ENCODE peak calls at places on chromosomes 7 and 10, in four cellular contexts. W, A, D and M are unnamed samples.

GRCh38 chr7:1843271-1843861 is 173.3 kb downstream of the ELFN1 start:
- DNase-seq in D (no peak), A (no peak), W (no peak), M (no peak)

GRCh38 chr7:42283553-42283952 is 46.5 kb upstream of the GLI3 start:
- DNase-seq in W (no peak), D (no peak), A (no peak), M (no peak)

GRCh38 chr10:75772153-75772887 is 340.9 kb downstream of the LRMDA start:
- DNase-seq in W (no peak), A (no peak), D (no peak), M (no peak)

GRCh38 chr7:30929686-30930085 is 18.0 kb downstream of the AQP1 start:
- DNase-seq in W (no peak), A (peak), D (peak), M (no peak)

GRCh38 chr7:158050441-158051371 is 536.9 kb downstream of the PTPRN2 start:
- DNase-seq in W (no peak), A (no peak), D (no peak), M (no peak)

GRCh38 chr10:47317251-47317650 is 5.0 kb upstream of the GDF2 start:
- DNase-seq in D (no peak), A (no peak), W (no peak), M (no peak)

GRCh38 chr7:11332865-11333228 is 359.2 kb downstream of the PHF14 start:
- DNase-seq in D (no peak), A (no peak), W (no peak), M (no peak)

GRCh38 chr10:116899626-116900025 is 50.3 kb downstream of the ENO4 start:
- DNase-seq in D (no peak), A (no peak), W (no peak), M (no peak)

GRCh38 chr7:76426246-76426645 is 1.5 kb downstream of the ZP3 start:
- DNase-seq in A (no peak), W (no peak), D (no peak), M (no peak)

GRCh38 chr7:55774327-55775050 is 88.1 kb downstream of the SEPTIN14 start:
- DNase-seq in W (no peak), A (no peak), D (peak), M (no peak)

GRCh38 chr7:148527717-148528168 is 62.8 kb upstream of the C7orf33 start:
- DNase-seq in A (peak), D (peak), W (peak), M (peak)

GRCh38 chr7:129279757-129280156 is 54.9 kb downstream of the AHCYL2 start:
- DNase-seq in A (no peak), W (no peak), D (no peak), M (no peak)

GRCh38 chr7:897771-898376 is 21.5 kb downstream of the GET4 start:
- DNase-seq in D (peak), A (no peak), W (no peak), M (no peak)

GRCh38 chr10:92997620-92998019 is 63.0 kb upstream of the CYP26C1 start:
- DNase-seq in W (no peak), D (no peak), A (no peak), M (no peak)

GRCh38 chr10:70283445-70284399 is at the start of gene NPFFR1:
- DNase-seq in A (no peak), W (no peak), D (peak), M (no peak)

GRCh38 chr10:37067576-37067975 is 57.8 kb upstream of the ANKRD30A start:
- DNase-seq in W (no peak), D (no peak), A (no peak), M (no peak)

GRCh38 chr7:63070696-63071095 is 928.0 kb upstream of the ZNF722 start:
- DNase-seq in D (no peak), W (no peak), A (no peak), M (no peak)

GRCh38 chr10:77925795-77926565 is 575 bp downstream of the DLG5 start:
- DNase-seq in W (no peak), D (peak), A (no peak), M (no peak)

GRCh38 chr10:132542086-132542775 is 4.6 kb downstream of the INPP5A start:
- DNase-seq in W (no peak), A (no peak), D (peak), M (no peak)

GRCh38 chr10:77508076-77508475 is 129.5 kb downstream of the KCNMA1 start:
- DNase-seq in A (no peak), W (no peak), D (no peak), M (no peak)

GRCh38 chr7:39547336-39547735 is 18.9 kb upstream of the YAE1 start:
- DNase-seq in W (no peak), D (no peak), A (no peak), M (no peak)

GRCh38 chr10:129605266-129605985 is 138.4 kb downstream of the MGMT start:
- DNase-seq in A (no peak), W (peak), D (no peak), M (no peak)

GRCh38 chr10:51759896-51760534 is 60.6 kb upstream of the CSTF2T start:
- DNase-seq in W (no peak), D (no peak), A (no peak), M (no peak)

GRCh38 chr10:102597131-102597891 is 47.0 kb upstream of the TRIM8 start:
- DNase-seq in W (no peak), D (no peak), A (no peak), M (peak)

GRCh38 chr10:114471906-114472873 is 67.9 kb upstream of the AFAP1L2 start:
- DNase-seq in A (no peak), D (no peak), W (no peak), M (peak)

DNA sequence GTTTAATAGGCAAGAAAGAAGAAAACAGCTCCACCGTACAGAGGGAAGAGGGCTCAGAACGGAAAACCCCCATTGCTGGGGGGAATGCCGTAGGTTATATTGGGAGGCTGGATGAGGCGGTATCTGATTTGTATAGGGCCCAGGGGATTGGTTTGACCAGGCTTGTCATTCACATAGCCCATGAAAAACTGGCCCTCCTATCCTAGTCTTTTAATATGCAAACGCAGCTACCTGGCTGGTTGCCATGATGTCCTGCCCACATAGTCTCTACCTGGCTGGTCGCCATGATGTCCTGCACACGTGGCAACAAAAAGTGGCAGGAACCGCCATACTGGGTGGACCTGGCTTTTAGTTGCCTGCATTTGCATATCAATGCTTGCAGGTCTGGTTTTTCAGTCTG is 84.7 kb downstream of the AUTS2 start:
- DNase-seq in D (no peak), W (no peak), A (no peak), M (no peak)
- TF ChIP-seq NFIC in D (no peak), W (no peak), A (no peak), M (no peak)

GRCh38 chr7:126637538-126637937 is 615.2 kb downstream of the GRM8 start:
- DNase-seq in W (no peak), A (no peak), D (peak), M (no peak)
- TF ChIP-seq NFIC in W (no peak), A (no peak), D (no peak), M (no peak)

GRCh38 chr7:77538908-77539212 is 1.8 kb downstream of the PTPN12 start:
- DNase-seq in A (no peak), W (no peak), D (no peak), M (no peak)

GRCh38 chr7:77536413-77537135 is 521 bp upstream of the PTPN12 start:
- DNase-seq in D (peak), A (peak), W (peak), M (peak)

GRCh38 chr7:77537136-77537594 is at the start of gene PTPN12:
- DNase-seq in A (no peak), W (no peak), D (no peak), M (no peak)

GRCh38 chr7:77537595-77538185 is 595 bp downstream of the PTPN12 start:
- DNase-seq in A (peak), W (no peak), D (peak), M (peak)

DNA sequence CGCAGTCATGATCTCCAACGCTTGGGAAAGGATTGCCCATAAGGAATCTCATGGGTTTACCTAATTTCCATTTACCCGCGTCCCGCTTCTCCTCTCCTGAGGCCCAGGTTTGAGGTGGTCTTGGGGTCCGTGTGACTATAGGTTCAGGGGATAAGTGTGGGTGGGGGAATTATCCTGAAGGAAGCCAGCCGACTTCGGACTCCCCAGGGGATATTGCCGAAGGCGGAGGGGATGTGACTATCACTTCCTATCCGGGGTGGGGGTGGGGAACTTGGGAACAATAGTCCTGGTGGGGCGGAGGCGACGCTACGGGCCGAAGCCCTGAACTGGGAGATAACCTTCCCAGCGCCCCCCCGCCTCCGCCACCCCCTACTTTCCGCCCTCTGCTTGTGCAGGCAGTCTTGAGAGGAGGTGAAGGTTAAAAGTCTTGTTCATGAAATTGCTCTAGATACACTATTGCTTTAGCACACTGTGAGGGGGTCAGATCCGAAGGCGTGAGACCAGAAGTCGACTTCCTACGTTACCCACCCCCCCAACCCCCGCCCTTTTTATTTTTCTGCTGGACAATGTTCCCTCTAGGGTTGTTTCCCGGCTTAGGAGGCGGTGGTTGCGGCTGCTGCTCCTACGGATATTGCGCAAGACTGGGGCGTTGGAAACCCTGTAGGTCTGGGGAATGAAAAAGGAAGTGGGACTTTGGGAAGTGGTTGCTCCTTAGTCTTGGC is 1.3 kb downstream of the PTPN12 start:
- DNase-seq in W (no peak), D (peak), A (peak), M (peak)
- TF ChIP-seq NFIC in W (no peak), D (no peak), A (no peak), M (peak)

GRCh38 chr7:105587899-105588690 is 6.8 kb upstream of the EFCAB10 start:
- DNase-seq in A (no peak), D (peak), W (no peak), M (no peak)

GRCh38 chr7:105589221-105590077 is 8.2 kb upstream of the EFCAB10 start:
- DNase-seq in D (peak), A (no peak), W (peak), M (peak)

GRCh38 chr7:105590793-105591192 is 9.5 kb upstream of the EFCAB10 start:
- DNase-seq in A (no peak), D (no peak), W (no peak), M (no peak)

GRCh38 chr7:105594034-105594433 is 12.7 kb upstream of the EFCAB10 start:
- DNase-seq in A (no peak), D (no peak), W (no peak), M (no peak)

GRCh38 chr7:105591522-105591921 is 10.2 kb upstream of the EFCAB10 start:
- DNase-seq in A (no peak), D (no peak), W (no peak), M (no peak)
- TF ChIP-seq NFIC in A (no peak), D (no peak), W (no peak), M (no peak)

GRCh38 chr10:62710182-62710581 is 94.3 kb upstream of the ADO start:
- DNase-seq in W (no peak), D (no peak), A (no peak), M (no peak)

GRCh38 chr10:62709200-62709599 is 95.3 kb upstream of the ADO start:
- DNase-seq in D (no peak), W (no peak), A (no peak), M (no peak)

GRCh38 chr10:62708569-62708968 is 96.0 kb upstream of the ADO start:
- DNase-seq in A (no peak), W (peak), D (no peak), M (no peak)

GRCh38 chr10:62707810-62708209 is 96.7 kb upstream of the ADO start:
- DNase-seq in D (no peak), W (peak), A (no peak), M (no peak)

DNA sequence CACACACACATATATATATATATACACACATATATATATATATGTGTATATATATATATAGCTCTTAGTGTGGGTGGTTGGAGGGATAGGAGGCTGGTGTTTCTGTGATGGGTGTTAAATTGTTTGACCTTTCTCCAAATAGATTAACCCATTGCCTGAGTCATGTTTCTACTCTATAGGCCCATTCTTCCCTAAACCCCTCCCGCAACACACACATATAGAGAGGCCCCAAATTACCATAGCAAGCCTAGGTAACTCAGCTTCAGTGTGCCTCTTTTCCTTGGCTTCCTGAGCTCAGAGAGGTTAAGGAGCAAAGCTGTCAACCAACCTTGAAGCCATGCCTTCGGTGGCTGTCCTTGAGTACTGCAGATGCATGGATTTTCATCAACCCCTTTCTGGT is 98.7 kb upstream of the ADO start:
- DNase-seq in A (no peak), D (no peak), W (no peak), M (no peak)
- TF ChIP-seq NFIC in A (no peak), D (no peak), W (no peak), M (no peak)

GRCh38 chr10:121436630-121437311 is 161.5 kb downstream of the FGFR2 start:
- DNase-seq in W (no peak), A (no peak), D (peak), M (peak)
- TF ChIP-seq NFIC in W (no peak), A (no peak), D (no peak), M (peak)

GRCh38 chr10:126686732-126687693 is 16.5 kb upstream of the C10orf90 start:
- DNase-seq in A (no peak), D (no peak), W (no peak), M (no peak)

GRCh38 chr10:126684171-126684745 is 13.8 kb upstream of the C10orf90 start:
- DNase-seq in A (no peak), W (no peak), D (no peak), M (no peak)

GRCh38 chr10:126685756-126686155 is 15.3 kb upstream of the C10orf90 start:
- DNase-seq in W (no peak), A (no peak), D (no peak), M (no peak)

GRCh38 chr10:126683466-126683865 is 13.0 kb upstream of the C10orf90 start:
- DNase-seq in A (no peak), D (no peak), W (no peak), M (no peak)

DNA sequence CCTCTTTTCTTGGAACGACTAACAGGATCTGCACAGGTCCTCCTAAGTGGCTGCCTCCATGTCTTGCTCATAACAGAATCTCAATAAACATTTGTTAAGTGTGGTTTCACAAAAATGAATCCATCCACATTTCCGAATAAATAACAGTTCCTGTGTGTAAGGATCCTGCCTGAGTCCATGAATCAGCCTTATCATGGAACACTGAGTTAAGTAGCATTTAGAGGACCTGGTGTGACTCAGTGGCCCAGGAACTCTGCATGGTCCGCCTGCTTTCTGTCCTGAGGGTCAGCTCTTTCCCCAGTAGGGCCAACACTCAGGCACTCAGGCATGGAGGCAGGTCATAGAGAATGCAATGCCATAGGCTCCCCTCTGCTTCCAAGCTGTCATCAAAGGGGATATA is 15.8 kb upstream of the C10orf90 start:
- DNase-seq in D (no peak), A (no peak), W (no peak), M (no peak)
- TF ChIP-seq NFIC in D (no peak), A (no peak), W (no peak), M (no peak)

GRCh38 chr7:138429577-138430250 is 30.3 kb upstream of the TRIM24 start:
- DNase-seq in W (no peak), A (no peak), D (no peak), M (no peak)
- TF ChIP-seq NFIC in W (no peak), A (no peak), D (no peak), M (no peak)

DNA sequence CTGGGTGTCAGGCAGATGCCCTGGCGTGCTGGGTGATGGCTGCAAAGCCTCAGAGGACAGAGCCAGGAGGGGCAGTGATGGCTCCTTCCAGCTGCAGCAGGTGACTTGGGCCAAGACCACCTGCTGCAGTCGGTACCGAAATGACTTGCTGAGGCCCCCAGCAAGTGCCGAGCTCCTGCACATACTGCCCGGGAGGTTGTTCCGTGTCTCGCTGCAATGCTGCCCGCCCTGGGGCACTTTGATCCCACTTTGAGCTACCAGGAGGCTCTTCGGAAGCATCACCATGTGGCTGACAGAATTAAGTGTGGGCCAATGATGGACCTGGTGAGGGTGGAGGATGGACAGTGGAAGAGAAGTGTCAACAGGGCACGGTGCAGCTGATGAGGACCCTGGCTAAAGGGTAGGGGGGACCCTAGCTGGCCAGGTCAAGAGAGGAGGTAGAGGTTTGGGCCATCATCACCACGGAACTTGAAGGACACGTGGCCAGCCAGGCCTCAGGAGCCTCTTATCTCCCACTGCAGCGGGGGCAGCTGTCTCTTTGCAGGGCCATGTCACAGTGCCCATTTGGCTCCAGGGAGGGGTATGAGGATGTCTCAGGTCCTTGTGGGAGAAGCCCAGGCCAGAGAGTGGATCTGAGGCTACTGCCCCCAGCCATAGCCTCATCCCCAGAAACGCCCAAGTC is 51.1 kb upstream of the NANOS1 start:
- DNase-seq in A (no peak), W (no peak), D (no peak), M (no peak)
- TF ChIP-seq NFIC in A (no peak), W (no peak), D (no peak), M (no peak)

GRCh38 chr10:100997364-100998182 is 2.0 kb upstream of the LZTS2 start:
- DNase-seq in A (peak), D (peak), W (no peak), M (peak)
- TF ChIP-seq NFIC in A (no peak), D (no peak), W (no peak), M (no peak)